ENCODE peak calls at places on chromosomes 16 and 17, in five cellular contexts. V is PC-3, H is right lobe of liver, P is BE2C, E is esophagus squamous epithelium. C is an unnamed sample. For H3K36me3, the result is how much of the 10 kb centered on the place peaks cover.

GRCh38 chr16:8796469-8797363 is 723 bp downstream of the TMEM186 start:
- DNase-seq in H (no peak), P (no peak), E (no peak), V (no peak), C (no peak)

GRCh38 chr16:89909777-89910716 is 8.6 kb upstream of the MC1R start:
- DNase-seq in V (peak), P (peak), E (no peak), H (peak), C (peak)

GRCh38 chr16:3044708-3045107 is 1.7 kb upstream of the MMP25 start:
- DNase-seq in P (no peak), H (no peak), V (no peak), E (no peak), C (no peak)

GRCh38 chr16:1645914-1646525 is 32.1 kb upstream of the JPT2 start:
- DNase-seq in H (no peak), V (peak), E (no peak), P (no peak), C (peak)

GRCh38 chr16:19881028-19881427 is 3.6 kb downstream of the GPRC5B start:
- DNase-seq in V (no peak), P (no peak), E (no peak), H (no peak), C (no peak)

GRCh38 chr16:77211880-77212735 is 12.9 kb downstream of the SYCE1L start:
- DNase-seq in P (peak), H (no peak), E (no peak), V (peak), C (no peak)

GRCh38 chr17:27512511-27513346 is 56.5 kb downstream of the KSR1 start:
- DNase-seq in V (no peak), H (no peak), E (no peak), P (no peak), C (no peak)

GRCh38 chr17:3886776-3887175 is 6.1 kb downstream of the CAMKK1 start:
- DNase-seq in V (no peak), E (no peak), H (peak), P (no peak), C (no peak)

GRCh38 chr17:79937435-79937870 is 98.2 kb upstream of the CBX4 start:
- DNase-seq in V (no peak), P (no peak), E (no peak), H (no peak), C (no peak)

GRCh38 chr17:1168537-1169234 is 11.1 kb downstream of the ABR start:
- DNase-seq in H (no peak), P (no peak), V (no peak), E (no peak), C (no peak)

GRCh38 chr17:65438708-65439294 is 122.6 kb downstream of the AXIN2 start:
- DNase-seq in H (no peak), V (peak), P (no peak), E (no peak), C (peak)

GRCh38 chr16:57058291-57058861 is 34.0 kb upstream of the CPNE2 start:
- DNase-seq in P (no peak), V (no peak), E (no peak), H (no peak), C (no peak)

GRCh38 chr16:68230176-68230571 is 5.8 kb downstream of the ESRP2 start:
- DNase-seq in H (no peak), V (no peak), P (no peak), E (no peak), C (no peak)

GRCh38 chr16:30119428-30119827 is 3.6 kb downstream of the MAPK3 start:
- DNase-seq in H (no peak), E (no peak), P (no peak), V (no peak), C (peak)

GRCh38 chr17:26809033-26809432 is 484.9 kb upstream of the WSB1 start:
- DNase-seq in V (no peak), E (no peak), P (no peak), H (no peak), C (peak)

GRCh38 chr16:2964416-2965223 is 545 bp downstream of the KREMEN2 start:
- DNase-seq in P (peak), E (no peak), H (peak), V (peak), C (peak)

GRCh38 chr16:56225013-56225742 is 33.9 kb downstream of the GNAO1 start:
- DNase-seq in P (no peak), H (peak), V (no peak), E (no peak), C (no peak)

GRCh38 chr16:81486555-81487061 is 42.0 kb downstream of the CMIP start:
- DNase-seq in H (no peak), V (no peak), P (no peak), E (no peak), C (no peak)

GRCh38 chr17:49748223-49748622 is 15.7 kb downstream of the FAM117A start:
- DNase-seq in V (no peak), P (no peak), E (no peak), H (no peak), C (no peak)

GRCh38 chr17:12020595-12021590 is at the start of gene MAP2K4:
- DNase-seq in P (peak), H (peak), E (peak), V (peak), C (peak)

GRCh38 chr17:7124923-7125322 is 10.3 kb upstream of the ASGR2 start:
- DNase-seq in V (no peak), P (no peak), H (no peak), E (no peak), C (no peak)

GRCh38 chr17:42424991-42425610 is 2.0 kb upstream of the CAVIN1 start:
- DNase-seq in V (no peak), E (no peak), H (no peak), P (no peak), C (no peak)

GRCh38 chr16:71738820-71739219 is 14.3 kb upstream of the PHLPP2 start:
- DNase-seq in E (no peak), P (no peak), V (no peak), H (no peak), C (no peak)
- H3K36me3 ChIP-seq in E (under half), P (under half), V (under half), H (half or more), C (under half)

DNA sequence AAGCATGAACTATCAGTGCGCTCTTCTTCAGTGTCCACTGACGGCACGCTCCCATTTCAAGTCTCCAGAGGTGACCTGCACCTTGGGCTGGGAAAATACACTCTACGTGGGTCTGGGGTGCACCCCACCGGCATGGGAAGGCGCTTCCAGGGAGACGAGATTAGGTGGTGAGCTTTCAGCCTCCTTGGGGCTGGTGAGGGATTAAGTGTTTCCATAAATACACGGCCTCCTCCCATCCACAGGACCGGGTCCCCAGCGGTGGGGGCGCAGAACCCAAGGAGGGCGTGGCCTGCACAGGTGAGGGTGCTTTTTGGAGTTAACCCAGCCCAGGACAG is 1.2 kb downstream of the C16orf74 start:
- DNase-seq in H (no peak), E (no peak), V (no peak), P (no peak), C (no peak)
- H3K4me3 ChIP-seq in H (no peak), E (peak), V (peak), P (peak), C (peak)

GRCh38 chr16:65737831-65738230 is 616.0 kb upstream of the CDH11 start:
- DNase-seq in P (peak), E (no peak), H (no peak), V (no peak), C (no peak)
- TF ChIP-seq CTCF in P (no peak), E (no peak), H (no peak), V (no peak), C (no peak)

GRCh38 chr16:47448830-47449575 is 11.9 kb downstream of the ITFG1 start:
- DNase-seq in P (no peak), E (no peak), V (no peak), H (no peak), C (no peak)
- H3K36me3 ChIP-seq in P (under half), E (under half), V (under half), H (under half), C (under half)

DNA sequence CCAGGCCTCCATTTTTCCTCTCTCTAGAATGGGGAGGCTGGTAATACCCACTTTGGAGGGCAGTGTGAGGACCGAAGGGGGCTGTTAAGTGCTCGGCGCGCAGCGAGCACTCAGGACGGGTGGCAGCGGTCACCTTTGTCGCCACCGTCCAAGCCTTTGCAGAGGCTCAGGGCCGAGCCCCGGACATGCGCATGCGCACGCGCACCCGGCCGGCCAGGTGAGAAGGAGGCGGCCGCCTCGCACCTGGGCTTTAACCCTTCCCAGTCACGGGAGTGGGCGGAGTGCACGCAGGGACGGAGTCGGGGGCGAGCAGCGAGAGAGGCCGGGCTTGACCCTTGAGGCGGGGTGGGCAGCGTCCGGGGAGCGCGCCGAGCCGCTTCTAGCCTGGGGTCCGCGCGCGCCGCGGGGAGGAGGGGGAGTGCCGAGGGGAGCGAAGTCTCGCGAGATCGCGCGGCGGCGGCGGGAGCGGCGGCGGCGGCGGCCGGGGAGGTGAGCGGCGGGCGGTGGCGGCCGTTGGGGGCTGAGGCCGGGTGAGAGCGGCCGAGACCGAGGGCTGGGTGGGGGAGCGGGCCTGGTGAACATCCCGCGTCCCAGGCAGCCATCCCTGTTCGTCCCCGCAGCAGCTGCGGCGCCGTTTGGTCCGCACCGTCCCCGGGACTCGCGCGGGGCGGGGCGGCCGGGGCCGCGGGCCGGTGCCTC is at the start of gene MRTFB:
- DNase-seq in V (peak), E (no peak), P (peak), H (peak), C (peak)
- H3K4me3 ChIP-seq in V (peak), E (peak), P (peak), H (peak), C (peak)

C was measured in bronchial epithelial cell.